ENCODE peak calls at places on chromosomes 16 and 17, in eight cellular contexts. H is AG10803, J is thoracic aorta, Z is left ventricle myocardium inferior, P is ovary, D is body of pancreas, Q is gastrocnemius medialis, R is RWPE1. Y is an unnamed sample.

GRCh38 chr17:73030501-73030911 is 62.0 kb downstream of the SLC39A11 start:
- DNase-seq in H (peak), J (no peak), Z (no peak), P (no peak), D (peak), Q (peak), R (no peak), Y (no peak)

GRCh38 chr16:22664561-22664997 is 149.4 kb upstream of the HS3ST2 start:
- DNase-seq in H (no peak), J (no peak), Z (no peak), P (no peak), D (no peak), Q (no peak), R (no peak), Y (no peak)

GRCh38 chr17:21019976-21020575 is 22.7 kb downstream of the USP22 start:
- DNase-seq in H (peak), J (no peak), Z (peak), P (no peak), D (no peak), Q (peak), R (no peak), Y (peak)

GRCh38 chr17:39225974-39226683 is 384 bp upstream of the STAC2 start:
- DNase-seq in H (no peak), J (peak), Z (peak), P (peak), D (no peak), Q (no peak), R (no peak), Y (peak)

GRCh38 chr17:80063815-80064585 is 27.6 kb downstream of the CCDC40 start:
- DNase-seq in H (peak), J (peak), Z (no peak), P (peak), D (no peak), Q (peak), R (peak), Y (no peak)

GRCh38 chr17:16938496-16939270 is 33.2 kb downstream of the TNFRSF13B start:
- DNase-seq in H (no peak), J (no peak), Z (no peak), P (no peak), D (no peak), Q (no peak), R (no peak), Y (no peak)

GRCh38 chr17:43360376-43360738 is 38.4 kb upstream of the ARL4D start:
- DNase-seq in H (peak), J (no peak), Z (no peak), P (peak), D (peak), Q (peak), R (peak), Y (peak)

GRCh38 chr17:67150826-67151225 is 94.2 kb downstream of the HELZ start:
- DNase-seq in H (no peak), J (no peak), Z (no peak), P (no peak), D (no peak), Q (no peak), R (no peak), Y (no peak)

GRCh38 chr17:17448723-17449122 is 28.1 kb upstream of the MED9 start:
- DNase-seq in H (no peak), J (no peak), Z (no peak), P (no peak), D (no peak), Q (no peak), R (no peak), Y (no peak)

GRCh38 chr16:77913738-77914263 is 108.5 kb upstream of the CLEC3A start:
- DNase-seq in H (peak), J (no peak), Z (no peak), P (no peak), D (no peak), Q (no peak), R (no peak), Y (no peak)

GRCh38 chr16:73095142-73095791 is 47.3 kb upstream of the ZFHX3 start:
- DNase-seq in H (no peak), J (no peak), Z (no peak), P (no peak), D (no peak), Q (no peak), R (no peak), Y (no peak)

GRCh38 chr16:19822534-19822933 is 62.1 kb downstream of the GPRC5B start:
- DNase-seq in H (peak), J (no peak), Z (no peak), P (no peak), D (no peak), Q (no peak), R (no peak), Y (no peak)

DNA sequence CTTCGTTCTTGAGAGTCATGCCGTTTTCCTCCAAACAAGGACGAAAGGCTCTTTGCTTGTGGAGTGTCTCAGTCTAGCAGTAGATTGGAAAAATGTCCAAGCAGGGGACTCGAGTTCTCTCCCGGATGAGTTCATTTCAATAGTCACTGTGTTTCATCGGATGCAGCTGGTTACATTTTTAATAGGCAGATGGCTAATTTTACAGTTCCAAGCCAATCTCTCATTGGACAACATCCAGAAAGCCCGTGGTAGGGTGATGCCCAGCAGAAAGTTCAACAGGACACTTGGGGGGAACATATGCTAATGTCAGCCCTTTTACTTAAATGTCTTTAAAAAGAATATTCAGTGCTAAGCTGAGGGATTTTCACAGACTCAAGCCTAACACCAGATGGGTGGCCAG is 289.0 kb upstream of the SALL1 start:
- DNase-seq in H (peak), J (no peak), Z (no peak), P (no peak), D (no peak), Q (no peak), R (no peak), Y (no peak)
- TF ChIP-seq CTCF in H (no peak), J (no peak), Z (no peak), P (no peak), D (no peak), Q (no peak), R (no peak), Y (no peak)

GRCh38 chr16:50069060-50069459 is 3.3 kb downstream of the HEATR3 start:
- DNase-seq in H (no peak), J (no peak), Z (no peak), P (no peak), D (no peak), Q (no peak), R (no peak), Y (no peak)

GRCh38 chr16:50066482-50067289 is 916 bp downstream of the HEATR3 start:
- DNase-seq in H (no peak), J (no peak), Z (no peak), P (no peak), D (no peak), Q (no peak), R (peak), Y (no peak)

GRCh38 chr16:50065624-50066481 is at the start of gene HEATR3:
- DNase-seq in H (peak), J (peak), Z (peak), P (peak), D (peak), Q (peak), R (peak), Y (peak)

GRCh38 chr16:50068550-50068949 is 2.8 kb downstream of the HEATR3 start:
- DNase-seq in H (peak), J (no peak), Z (no peak), P (no peak), D (no peak), Q (no peak), R (no peak), Y (no peak)

GRCh38 chr16:50067290-50067853 is 1.6 kb downstream of the HEATR3 start:
- DNase-seq in H (peak), J (no peak), Z (no peak), P (peak), D (no peak), Q (no peak), R (peak), Y (peak)
- TF ChIP-seq CTCF in H (peak), J (peak), Z (peak), P (peak), D (no peak), Q (no peak), R (peak), Y (peak)

GRCh38 chr17:49588312-49588711 is 12.6 kb downstream of the NXPH3 start:
- DNase-seq in H (no peak), J (no peak), Z (no peak), P (no peak), D (no peak), Q (no peak), R (no peak), Y (no peak)
- TF ChIP-seq CTCF in H (no peak), J (no peak), Z (no peak), P (no peak), D (no peak), Q (no peak), R (no peak), Y (no peak)

DNA sequence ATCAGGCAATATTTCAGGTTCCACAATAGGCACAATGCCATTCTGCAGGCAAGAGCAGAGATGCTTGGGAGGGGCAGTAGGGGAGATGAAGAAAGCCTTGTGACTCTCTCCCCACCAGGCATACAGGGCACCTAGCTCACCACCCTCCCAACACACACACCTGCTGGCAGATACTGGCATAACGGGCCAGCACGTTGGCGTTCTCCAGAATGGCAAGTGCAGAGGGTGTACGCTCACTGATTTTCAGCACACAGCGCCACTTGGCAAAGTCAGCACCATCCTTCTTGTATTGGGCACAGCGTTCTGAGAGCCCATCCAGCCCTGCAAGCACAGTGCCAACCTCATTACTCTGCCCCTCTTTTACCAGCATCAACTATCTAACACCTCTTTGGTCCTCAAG is 2.2 kb downstream of the ALDOC start:
- DNase-seq in H (no peak), J (no peak), Z (no peak), P (no peak), D (no peak), Q (no peak), R (no peak), Y (no peak)
- TF ChIP-seq CTCF in H (no peak), J (no peak), Z (peak), P (no peak), D (no peak), Q (no peak), R (no peak), Y (no peak)

GRCh38 chr16:24995469-24995868 is 19.7 kb downstream of the ARHGAP17 start:
- DNase-seq in H (no peak), J (no peak), Z (no peak), P (no peak), D (no peak), Q (no peak), R (no peak), Y (no peak)
- TF ChIP-seq CTCF in H (no peak), J (no peak), Z (no peak), P (no peak), D (no peak), Q (no peak), R (no peak), Y (peak)

GRCh38 chr17:63700528-63701441 is 860 bp upstream of the LIMD2 start:
- DNase-seq in H (peak), J (peak), Z (peak), P (peak), D (no peak), Q (no peak), R (no peak), Y (peak)
- TF ChIP-seq CTCF in H (no peak), J (peak), Z (peak), P (peak), D (no peak), Q (peak), R (no peak), Y (peak)

GRCh38 chr16:86532526-86532815 is 22.1 kb downstream of the FOXF1 start:
- DNase-seq in H (no peak), J (no peak), Z (no peak), P (no peak), D (no peak), Q (no peak), R (no peak), Y (peak)
- TF ChIP-seq CTCF in H (no peak), J (no peak), Z (no peak), P (no peak), D (no peak), Q (no peak), R (no peak), Y (no peak)

GRCh38 chr16:67882374-67883145 is 2.1 kb upstream of the NRN1L start:
- DNase-seq in H (peak), J (no peak), Z (peak), P (no peak), D (no peak), Q (peak), R (no peak), Y (no peak)
- TF ChIP-seq CTCF in H (no peak), J (no peak), Z (no peak), P (no peak), D (no peak), Q (no peak), R (no peak), Y (no peak)

GRCh38 chr16:89381788-89382187 is 108.6 kb downstream of the ANKRD11 start:
- DNase-seq in H (no peak), J (no peak), Z (no peak), P (no peak), D (no peak), Q (no peak), R (no peak), Y (no peak)

GRCh38 chr16:89384282-89384681 is 106.1 kb downstream of the ANKRD11 start:
- DNase-seq in H (no peak), J (no peak), Z (no peak), P (no peak), D (no peak), Q (no peak), R (no peak), Y (no peak)

GRCh38 chr16:89380681-89381080 is 109.7 kb downstream of the ANKRD11 start:
- DNase-seq in H (no peak), J (no peak), Z (no peak), P (no peak), D (no peak), Q (no peak), R (no peak), Y (no peak)

GRCh38 chr16:89385712-89386111 is 104.6 kb downstream of the ANKRD11 start:
- DNase-seq in H (no peak), J (no peak), Z (no peak), P (no peak), D (no peak), Q (no peak), R (no peak), Y (no peak)

GRCh38 chr16:89383095-89384003 is 107.0 kb downstream of the ANKRD11 start:
- DNase-seq in H (no peak), J (no peak), Z (peak), P (no peak), D (peak), Q (peak), R (peak), Y (peak)
- TF ChIP-seq CTCF in H (no peak), J (no peak), Z (no peak), P (no peak), D (no peak), Q (no peak), R (no peak), Y (no peak)

GRCh38 chr16:30972872-30973271 is 12.1 kb upstream of the HSD3B7 start:
- DNase-seq in H (no peak), J (no peak), Z (no peak), P (no peak), D (no peak), Q (no peak), R (no peak), Y (no peak)
- TF ChIP-seq CTCF in H (peak), J (no peak), Z (no peak), P (no peak), D (no peak), Q (no peak), R (no peak), Y (peak)